ENCODE peak calls at places on chromosomes 11 and 22, in seven cellular contexts. K is Caco-2, V is BE2C, G is bronchial epithelial cell, O is mucosa of descending colon, U is brain microvascular endothelial cell, B is MM.1S. R is an unnamed sample. For H3K36me3, the result is how much of the 10 kb centered on the place peaks cover.

GRCh38 chr11:9681583-9682372 is 17.9 kb downstream of the SWAP70 start:
- DNase-seq in K (no peak), V (no peak), G (no peak), O (no peak), U (no peak), B (no peak), R (no peak)

GRCh38 chr11:24086921-24087320 is 409.9 kb upstream of the LUZP2 start:
- DNase-seq in K (no peak), V (no peak), G (no peak), O (no peak), U (no peak), B (no peak), R (peak)

GRCh38 chr11:119615003-119615878 is 113.8 kb downstream of the NECTIN1 start:
- DNase-seq in K (no peak), V (no peak), G (peak), O (no peak), U (peak), B (peak), R (no peak)

GRCh38 chr22:45647532-45648225 is 24.0 kb upstream of the ATXN10 start:
- DNase-seq in K (no peak), V (no peak), G (no peak), O (no peak), U (no peak), B (no peak), R (no peak)

GRCh38 chr22:33049125-33049729 is 9.0 kb downstream of the SYN3 start:
- DNase-seq in K (peak), V (peak), G (peak), O (peak), U (peak), B (peak), R (peak)

GRCh38 chr11:128711136-128711535 is 17.3 kb downstream of the FLI1 start:
- DNase-seq in K (no peak), V (no peak), G (peak), O (no peak), U (peak), B (no peak), R (no peak)

GRCh38 chr11:35274909-35275807 is 136.2 kb downstream of the CD44 start:
- DNase-seq in K (no peak), V (no peak), G (peak), O (peak), U (no peak), B (no peak), R (no peak)

GRCh38 chr22:46547883-46548244 is 10.4 kb upstream of the CELSR1 start:
- DNase-seq in K (peak), V (no peak), G (peak), O (no peak), U (peak), B (no peak), R (no peak)

GRCh38 chr22:17106785-17107546 is 14.2 kb downstream of the TMEM121B start:
- DNase-seq in K (no peak), V (no peak), G (no peak), O (no peak), U (no peak), B (no peak), R (no peak)

GRCh38 chr11:8767466-8768142 is 85.0 kb downstream of the RPL27A start:
- DNase-seq in K (no peak), V (no peak), G (peak), O (no peak), U (no peak), B (no peak), R (no peak)

GRCh38 chr11:121191787-121192186 is 90.7 kb downstream of the TECTA start:
- DNase-seq in K (no peak), V (no peak), G (no peak), O (no peak), U (no peak), B (no peak), R (no peak)

GRCh38 chr22:42376721-42377177 is 55.5 kb downstream of the NFAM1 start:
- DNase-seq in K (peak), V (peak), G (no peak), O (peak), U (no peak), B (no peak), R (peak)

GRCh38 chr11:118415739-118416068 is 14.3 kb downstream of the ATP5MG start:
- DNase-seq in K (no peak), V (peak), G (peak), O (no peak), U (peak), B (no peak), R (peak)

GRCh38 chr22:23117890-23118646 is 23.7 kb downstream of the RSPH14 start:
- DNase-seq in K (no peak), V (peak), G (no peak), O (no peak), U (no peak), B (no peak), R (peak)

GRCh38 chr22:21947040-21948014 is 5.3 kb downstream of the PPM1F start:
- DNase-seq in K (no peak), V (no peak), G (peak), O (no peak), U (peak), B (no peak), R (no peak)

GRCh38 chr11:17238377-17238776 is 30.6 kb upstream of the PIK3C2A start:
- DNase-seq in K (no peak), V (no peak), G (peak), O (no peak), U (no peak), B (no peak), R (no peak)

GRCh38 chr11:45355706-45356041 is 69.5 kb upstream of the SYT13 start:
- DNase-seq in K (no peak), V (no peak), G (no peak), O (no peak), U (no peak), B (no peak), R (no peak)

GRCh38 chr11:45354976-45355705 is 69.0 kb upstream of the SYT13 start:
- DNase-seq in K (no peak), V (peak), G (peak), O (peak), U (peak), B (peak), R (no peak)
- H3K36me3 ChIP-seq in K (under half), V (under half), G (under half), O (under half), U (under half), B (under half), R (under half)

GRCh38 chr11:44133335-44133946 is 38.0 kb downstream of the EXT2 start:
- DNase-seq in K (no peak), V (peak), G (peak), O (no peak), U (peak), B (no peak), R (peak)
- H3K36me3 ChIP-seq in K (under half), V (under half), G (under half), O (under half), U (under half), B (under half), R (under half)

GRCh38 chr22:26461188-26461810 is 22.3 kb downstream of the HPS4 start:
- DNase-seq in K (peak), V (peak), G (peak), O (peak), U (peak), B (no peak), R (peak)
- H3K36me3 ChIP-seq in K (under half), V (under half), G (under half), O (under half), U (under half), B (under half), R (under half)

DNA sequence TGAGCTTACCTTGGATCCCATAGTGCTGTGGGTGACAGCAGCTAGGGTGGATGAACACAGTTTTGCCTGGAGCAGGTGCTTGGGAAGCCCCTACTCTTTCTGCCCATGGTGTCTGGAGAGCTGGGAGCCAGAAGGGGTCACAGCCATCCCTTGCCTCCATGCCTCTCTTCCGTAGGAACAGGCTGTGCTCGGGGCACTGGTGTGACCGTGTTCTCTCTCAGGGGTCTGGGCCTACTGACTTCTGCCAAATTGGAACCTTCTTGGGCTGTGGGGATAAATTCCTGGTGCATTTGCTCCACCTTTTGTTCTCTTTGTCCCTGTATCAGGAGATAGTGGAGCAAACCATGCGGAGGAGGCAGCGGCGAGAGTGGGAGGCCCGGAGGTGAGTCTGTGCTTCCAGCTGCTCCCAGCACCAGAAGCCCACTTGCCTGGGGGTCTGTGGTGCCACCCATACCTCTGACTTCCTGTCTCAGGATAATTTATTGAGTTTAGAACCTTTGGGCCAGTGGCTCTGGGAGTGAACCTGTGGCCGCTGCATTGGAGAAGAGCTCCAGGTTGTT is 14.4 kb downstream of the CDC45 start:
- DNase-seq in K (no peak), V (no peak), G (no peak), O (no peak), U (no peak), B (no peak), R (no peak)
- H3K36me3 ChIP-seq in K (under half), V (half or more), G (under half), O (under half), U (under half), B (under half), R (under half)

R was measured in SJCRH30.